ENCODE peak calls at places on chromosome 15, in nine cellular contexts. F, W, S, R, U, N, T, B and J are unnamed samples.

GRCh38 chr15:34301058-34301457 is 36.5 kb downstream of the SLC12A6 start:
- DNase-seq in S (no peak), B (no peak), W (peak; percentile 41), R (no peak), U (no peak), F (no peak), T (no peak), N (no peak), J (no peak)

GRCh38 chr15:101201411-101202174 is 50.3 kb downstream of the CHSY1 start:
- DNase-seq in F (peak; percentile 99), N (no peak), R (peak; percentile 59), W (peak; percentile 92), S (peak; percentile 93), B (peak; percentile 55), U (peak; percentile 90), T (peak; percentile 97), J (peak; percentile 65)

GRCh38 chr15:72491768-72492167 is 17.6 kb downstream of the ARIH1 start:
- DNase-seq in W (no peak), N (no peak), B (no peak), U (peak; percentile 46), R (no peak), S (peak; percentile 46), T (peak; percentile 48), F (peak; percentile 84), J (no peak)

GRCh38 chr15:58473720-58474119 is 41.9 kb downstream of the LIPC start:
- DNase-seq in N (no peak), F (peak; percentile 69), W (peak; percentile 79), S (peak; percentile 71), R (no peak), B (no peak), U (peak; percentile 63), T (no peak), J (peak; percentile 27)

GRCh38 chr15:74304459-74304858 is 63.0 kb downstream of the CYP11A1 start:
- DNase-seq in F (no peak), U (no peak), T (no peak), N (no peak), W (no peak), S (no peak), R (no peak), B (no peak), J (no peak)

GRCh38 chr15:79640206-79640605 is 208.1 kb downstream of the MINAR1 start:
- DNase-seq in F (peak; percentile 83), U (peak; percentile 88), W (peak; percentile 49), N (no peak), S (peak; percentile 91), B (no peak), T (peak; percentile 70), R (no peak), J (no peak)

GRCh38 chr15:34644061-34644460 is 60.6 kb upstream of the GOLGA8B start:
- DNase-seq in T (peak; percentile 12), U (peak; percentile 64), W (no peak), S (peak; percentile 19), F (peak; percentile 94), R (no peak), N (no peak), B (no peak), J (no peak)

GRCh38 chr15:57060799-57061198 is 142.4 kb downstream of the TCF12 start:
- DNase-seq in S (peak; percentile 31), U (peak; percentile 84), F (peak; percentile 77), T (no peak), R (no peak), W (peak; percentile 46), N (no peak), B (no peak), J (no peak)

GRCh38 chr15:67076147-67076843 is 10.9 kb downstream of the SMAD3 start:
- DNase-seq in W (peak; percentile 80), F (peak; percentile 93), S (peak; percentile 72), U (peak; percentile 47), T (no peak), N (no peak), R (no peak), B (no peak), J (peak; percentile 89)

GRCh38 chr15:81825136-81825535 is 220.7 kb downstream of the MEX3B start:
- DNase-seq in B (no peak), T (no peak), N (no peak), F (no peak), R (no peak), S (no peak), W (no peak), U (no peak), J (no peak)

GRCh38 chr15:89399390-89400120 is 64.9 kb upstream of the POLG start:
- DNase-seq in U (no peak), N (peak; percentile 13), W (peak; percentile 57), S (peak; percentile 84), R (peak; percentile 61), B (peak; percentile 62), T (no peak), F (peak; percentile 6), J (peak; percentile 66)

GRCh38 chr15:83210619-83211018 is 3.0 kb upstream of the HDGFL3 start:
- DNase-seq in R (no peak), U (no peak), F (peak; percentile 92), W (peak; percentile 71), S (no peak), T (no peak), B (no peak), N (no peak), J (no peak)

GRCh38 chr15:47414207-47414606 is 303.1 kb upstream of the SEMA6D start:
- DNase-seq in F (no peak), N (no peak), T (no peak), R (no peak), S (no peak), U (no peak), W (no peak), B (no peak), J (no peak)

GRCh38 chr15:93941687-93942086 is 289.7 kb upstream of the MCTP2 start:
- DNase-seq in S (no peak), W (no peak), R (no peak), B (no peak), F (no peak), N (no peak), U (no peak), T (no peak), J (no peak)